ENCODE peak calls at places on chromosomes 13 and 19, in eight cellular contexts. One of them, this sample, is unnamed.

GRCh38 chr19:29404951-29405727 is 120.7 kb upstream of the VSTM2B start:
- DNase-seq in mucosa of descending colon: no peak
- DNase-seq in heart left ventricle: no peak
- DNase-seq in PC-3: peak
- DNase-seq in GM10248: no peak
- DNase-seq in CD8-positive, alpha-beta T cell: no peak
- DNase-seq in Panc1: no peak
- DNase-seq in RWPE1: peak
- DNase-seq in this sample: no peak

GRCh38 chr13:80131204-80131603 is 209.7 kb downstream of the SPRY2 start:
- DNase-seq in mucosa of descending colon: peak
- DNase-seq in heart left ventricle: peak
- DNase-seq in PC-3: peak
- DNase-seq in GM10248: no peak
- DNase-seq in CD8-positive, alpha-beta T cell: no peak
- DNase-seq in Panc1: no peak
- DNase-seq in RWPE1: peak
- DNase-seq in this sample: no peak

GRCh38 chr13:110538632-110539031 is 22.9 kb downstream of the RAB20 start:
- DNase-seq in mucosa of descending colon: no peak
- DNase-seq in heart left ventricle: peak
- DNase-seq in PC-3: no peak
- DNase-seq in GM10248: peak
- DNase-seq in CD8-positive, alpha-beta T cell: no peak
- DNase-seq in Panc1: no peak
- DNase-seq in RWPE1: no peak
- DNase-seq in this sample: no peak

GRCh38 chr13:113135281-113135760 is 12.7 kb downstream of the F10 start:
- DNase-seq in mucosa of descending colon: no peak
- DNase-seq in heart left ventricle: no peak
- DNase-seq in PC-3: no peak
- DNase-seq in GM10248: no peak
- DNase-seq in CD8-positive, alpha-beta T cell: no peak
- DNase-seq in Panc1: no peak
- DNase-seq in RWPE1: no peak
- DNase-seq in this sample: no peak

GRCh38 chr19:35555301-35556005 is 8.0 kb downstream of the ATP4A start:
- DNase-seq in mucosa of descending colon: peak
- DNase-seq in heart left ventricle: no peak
- DNase-seq in PC-3: peak
- DNase-seq in GM10248: no peak
- DNase-seq in CD8-positive, alpha-beta T cell: no peak
- DNase-seq in Panc1: no peak
- DNase-seq in RWPE1: no peak
- DNase-seq in this sample: peak

GRCh38 chr13:110187501-110188161 is 119.3 kb downstream of the COL4A1 start:
- DNase-seq in mucosa of descending colon: no peak
- DNase-seq in heart left ventricle: peak
- DNase-seq in PC-3: peak
- DNase-seq in GM10248: no peak
- DNase-seq in CD8-positive, alpha-beta T cell: no peak
- DNase-seq in Panc1: no peak
- DNase-seq in RWPE1: peak
- DNase-seq in this sample: no peak

GRCh38 chr19:1244693-1245451 is 3.3 kb downstream of the ATP5F1D start:
- DNase-seq in mucosa of descending colon: peak
- DNase-seq in heart left ventricle: peak
- DNase-seq in PC-3: no peak
- DNase-seq in GM10248: no peak
- DNase-seq in CD8-positive, alpha-beta T cell: peak
- DNase-seq in Panc1: no peak
- DNase-seq in RWPE1: no peak
- DNase-seq in this sample: no peak

GRCh38 chr19:43229315-43229714 is 23.9 kb upstream of the PSG4 start:
- DNase-seq in mucosa of descending colon: no peak
- DNase-seq in heart left ventricle: no peak
- DNase-seq in PC-3: peak
- DNase-seq in GM10248: no peak
- DNase-seq in CD8-positive, alpha-beta T cell: no peak
- DNase-seq in Panc1: no peak
- DNase-seq in RWPE1: no peak
- DNase-seq in this sample: no peak

GRCh38 chr19:8087876-8088275 is 35.3 kb downstream of the CCL25 start:
- DNase-seq in mucosa of descending colon: no peak
- DNase-seq in heart left ventricle: no peak
- DNase-seq in PC-3: no peak
- DNase-seq in GM10248: no peak
- DNase-seq in CD8-positive, alpha-beta T cell: no peak
- DNase-seq in Panc1: no peak
- DNase-seq in RWPE1: no peak
- DNase-seq in this sample: no peak

GRCh38 chr13:73607489-73608156 is 526.6 kb downstream of the KLF12 start:
- DNase-seq in mucosa of descending colon: no peak
- DNase-seq in heart left ventricle: no peak
- DNase-seq in PC-3: peak
- DNase-seq in GM10248: no peak
- DNase-seq in CD8-positive, alpha-beta T cell: no peak
- DNase-seq in Panc1: no peak
- DNase-seq in RWPE1: no peak
- DNase-seq in this sample: no peak

GRCh38 chr19:14114854-14115253 is 2.7 kb downstream of the PRKACA start:
- DNase-seq in mucosa of descending colon: peak
- DNase-seq in heart left ventricle: peak
- DNase-seq in PC-3: peak
- DNase-seq in GM10248: peak
- DNase-seq in CD8-positive, alpha-beta T cell: peak
- DNase-seq in Panc1: no peak
- DNase-seq in RWPE1: no peak
- DNase-seq in this sample: peak

GRCh38 chr19:57620673-57621348 is 6.8 kb downstream of the ZNF134 start:
- DNase-seq in mucosa of descending colon: no peak
- DNase-seq in heart left ventricle: no peak
- DNase-seq in PC-3: no peak
- DNase-seq in GM10248: no peak
- DNase-seq in CD8-positive, alpha-beta T cell: no peak
- DNase-seq in Panc1: no peak
- DNase-seq in RWPE1: no peak
- DNase-seq in this sample: no peak

GRCh38 chr19:5051619-5052018 is 82.7 kb downstream of the KDM4B start:
- DNase-seq in mucosa of descending colon: no peak
- DNase-seq in heart left ventricle: no peak
- DNase-seq in PC-3: no peak
- DNase-seq in GM10248: no peak
- DNase-seq in CD8-positive, alpha-beta T cell: no peak
- DNase-seq in Panc1: no peak
- DNase-seq in RWPE1: no peak
- DNase-seq in this sample: no peak

GRCh38 chr13:108478179-108478578 is 151.2 kb upstream of the MYO16 start:
- DNase-seq in mucosa of descending colon: no peak
- DNase-seq in heart left ventricle: no peak
- DNase-seq in PC-3: no peak
- DNase-seq in GM10248: no peak
- DNase-seq in CD8-positive, alpha-beta T cell: no peak
- DNase-seq in Panc1: no peak
- DNase-seq in RWPE1: no peak
- DNase-seq in this sample: no peak

GRCh38 chr19:49327878-49328544 is 3.0 kb upstream of the SLC6A16 start:
- DNase-seq in mucosa of descending colon: no peak
- DNase-seq in heart left ventricle: no peak
- DNase-seq in PC-3: peak
- DNase-seq in GM10248: peak
- DNase-seq in CD8-positive, alpha-beta T cell: peak
- DNase-seq in Panc1: no peak
- DNase-seq in RWPE1: peak
- DNase-seq in this sample: peak
- TF ChIP-seq CTCF in mucosa of descending colon: peak
- TF ChIP-seq CTCF in heart left ventricle: peak
- TF ChIP-seq CTCF in PC-3: peak
- TF ChIP-seq CTCF in GM10248: peak
- TF ChIP-seq CTCF in CD8-positive, alpha-beta T cell: peak
- TF ChIP-seq CTCF in Panc1: peak
- TF ChIP-seq CTCF in RWPE1: peak
- TF ChIP-seq CTCF in this sample: peak

GRCh38 chr19:55340784-55341147 is 1.1 kb downstream of the KMT5C start:
- DNase-seq in mucosa of descending colon: peak
- DNase-seq in heart left ventricle: no peak
- DNase-seq in PC-3: no peak
- DNase-seq in GM10248: no peak
- DNase-seq in CD8-positive, alpha-beta T cell: peak
- DNase-seq in Panc1: no peak
- DNase-seq in RWPE1: no peak
- DNase-seq in this sample: no peak
- TF ChIP-seq CTCF in mucosa of descending colon: no peak
- TF ChIP-seq CTCF in heart left ventricle: no peak
- TF ChIP-seq CTCF in PC-3: peak
- TF ChIP-seq CTCF in GM10248: peak
- TF ChIP-seq CTCF in CD8-positive, alpha-beta T cell: no peak
- TF ChIP-seq CTCF in Panc1: no peak
- TF ChIP-seq CTCF in RWPE1: no peak
- TF ChIP-seq CTCF in this sample: peak

GRCh38 chr19:10230155-10230903 is 802 bp downstream of the S1PR2 start:
- DNase-seq in mucosa of descending colon: peak
- DNase-seq in heart left ventricle: peak
- DNase-seq in PC-3: no peak
- DNase-seq in GM10248: peak
- DNase-seq in CD8-positive, alpha-beta T cell: peak
- DNase-seq in Panc1: no peak
- DNase-seq in RWPE1: no peak
- DNase-seq in this sample: peak

GRCh38 chr19:10227215-10227971 is 3.7 kb downstream of the S1PR2 start:
- DNase-seq in mucosa of descending colon: no peak
- DNase-seq in heart left ventricle: no peak
- DNase-seq in PC-3: no peak
- DNase-seq in GM10248: no peak
- DNase-seq in CD8-positive, alpha-beta T cell: no peak
- DNase-seq in Panc1: no peak
- DNase-seq in RWPE1: no peak
- DNase-seq in this sample: no peak

GRCh38 chr19:10228393-10228792 is 2.7 kb downstream of the S1PR2 start:
- DNase-seq in mucosa of descending colon: no peak
- DNase-seq in heart left ventricle: no peak
- DNase-seq in PC-3: no peak
- DNase-seq in GM10248: no peak
- DNase-seq in CD8-positive, alpha-beta T cell: no peak
- DNase-seq in Panc1: no peak
- DNase-seq in RWPE1: no peak
- DNase-seq in this sample: no peak

GRCh38 chr19:10230904-10231623 is at the start of gene S1PR2:
- DNase-seq in mucosa of descending colon: peak
- DNase-seq in heart left ventricle: peak
- DNase-seq in PC-3: peak
- DNase-seq in GM10248: peak
- DNase-seq in CD8-positive, alpha-beta T cell: peak
- DNase-seq in Panc1: no peak
- DNase-seq in RWPE1: peak
- DNase-seq in this sample: peak

GRCh38 chr19:10228925-10229324 is 2.2 kb downstream of the S1PR2 start:
- DNase-seq in mucosa of descending colon: no peak
- DNase-seq in heart left ventricle: no peak
- DNase-seq in PC-3: peak
- DNase-seq in GM10248: peak
- DNase-seq in CD8-positive, alpha-beta T cell: peak
- DNase-seq in Panc1: no peak
- DNase-seq in RWPE1: peak
- DNase-seq in this sample: peak
- TF ChIP-seq CTCF in mucosa of descending colon: peak
- TF ChIP-seq CTCF in heart left ventricle: peak
- TF ChIP-seq CTCF in PC-3: peak
- TF ChIP-seq CTCF in GM10248: peak
- TF ChIP-seq CTCF in CD8-positive, alpha-beta T cell: peak
- TF ChIP-seq CTCF in Panc1: peak
- TF ChIP-seq CTCF in RWPE1: peak
- TF ChIP-seq CTCF in this sample: peak

GRCh38 chr19:46755853-46756543 is 9.7 kb upstream of the STRN4 start:
- DNase-seq in mucosa of descending colon: no peak
- DNase-seq in heart left ventricle: no peak
- DNase-seq in PC-3: no peak
- DNase-seq in GM10248: no peak
- DNase-seq in CD8-positive, alpha-beta T cell: no peak
- DNase-seq in Panc1: no peak
- DNase-seq in RWPE1: no peak
- DNase-seq in this sample: no peak

GRCh38 chr19:46755077-46755852 is 9.0 kb upstream of the STRN4 start:
- DNase-seq in mucosa of descending colon: no peak
- DNase-seq in heart left ventricle: no peak
- DNase-seq in PC-3: no peak
- DNase-seq in GM10248: no peak
- DNase-seq in CD8-positive, alpha-beta T cell: no peak
- DNase-seq in Panc1: no peak
- DNase-seq in RWPE1: no peak
- DNase-seq in this sample: no peak

GRCh38 chr19:46748325-46749109 is 2.3 kb upstream of the STRN4 start:
- DNase-seq in mucosa of descending colon: peak
- DNase-seq in heart left ventricle: peak
- DNase-seq in PC-3: peak
- DNase-seq in GM10248: peak
- DNase-seq in CD8-positive, alpha-beta T cell: peak
- DNase-seq in Panc1: no peak
- DNase-seq in RWPE1: no peak
- DNase-seq in this sample: no peak

GRCh38 chr19:46756544-46756888 is 10.3 kb upstream of the STRN4 start:
- DNase-seq in mucosa of descending colon: peak
- DNase-seq in heart left ventricle: no peak
- DNase-seq in PC-3: no peak
- DNase-seq in GM10248: no peak
- DNase-seq in CD8-positive, alpha-beta T cell: no peak
- DNase-seq in Panc1: no peak
- DNase-seq in RWPE1: no peak
- DNase-seq in this sample: no peak

DNA sequence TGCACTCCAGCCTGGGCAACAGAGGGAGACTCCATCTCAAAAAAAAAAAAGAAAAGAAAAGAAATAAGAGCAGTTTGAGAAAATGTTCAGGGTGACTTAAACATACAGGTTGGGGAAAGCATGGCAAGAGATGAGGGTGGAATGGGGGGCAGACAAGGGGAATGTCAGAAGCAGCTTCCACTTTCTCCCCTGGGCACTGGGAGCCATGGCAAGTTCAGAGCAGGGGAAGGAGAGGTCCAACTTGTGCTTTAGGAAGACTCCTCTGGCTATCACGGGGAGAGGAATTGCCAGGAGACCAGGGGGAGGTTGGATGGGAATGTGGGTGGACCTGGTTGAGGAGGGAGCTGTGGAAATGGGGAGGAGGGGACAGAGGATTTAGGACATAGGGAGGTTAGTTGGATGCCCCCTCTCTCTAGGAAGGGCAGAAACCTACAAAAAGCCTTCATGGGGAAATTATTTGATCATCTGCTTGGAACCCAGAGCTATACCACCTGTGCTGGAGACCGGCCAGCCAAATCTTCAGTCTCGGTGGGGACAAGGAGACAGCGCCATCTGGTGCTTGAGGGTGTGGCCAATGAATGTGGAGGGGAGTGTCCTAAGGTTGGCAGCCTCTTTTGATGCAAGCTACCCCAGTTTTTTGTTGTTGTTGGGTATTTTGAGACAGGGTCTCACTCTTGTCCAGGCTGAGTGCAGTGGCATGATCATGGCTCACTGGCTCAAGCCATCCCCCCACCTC is 7.3 kb upstream of the STRN4 start:
- DNase-seq in mucosa of descending colon: peak
- DNase-seq in heart left ventricle: no peak
- DNase-seq in PC-3: peak
- DNase-seq in GM10248: peak
- DNase-seq in CD8-positive, alpha-beta T cell: peak
- DNase-seq in Panc1: no peak
- DNase-seq in RWPE1: no peak
- DNase-seq in this sample: peak
- TF ChIP-seq CTCF in mucosa of descending colon: peak
- TF ChIP-seq CTCF in heart left ventricle: peak
- TF ChIP-seq CTCF in PC-3: peak
- TF ChIP-seq CTCF in GM10248: peak
- TF ChIP-seq CTCF in CD8-positive, alpha-beta T cell: peak
- TF ChIP-seq CTCF in Panc1: peak
- TF ChIP-seq CTCF in RWPE1: peak
- TF ChIP-seq CTCF in this sample: peak

This sample was measured in GM13977.